ENCODE peak calls at places on chromosomes 6 and 20, in four cellular contexts. G, Z, L and T are unnamed samples.

GRCh38 chr6:18444176-18444575 is 57.0 kb downstream of the RNF144B start:
- DNase-seq in G (no peak), Z (no peak), L (no peak), T (no peak)

GRCh38 chr6:38080349-38080748 is 260.8 kb downstream of the ZFAND3 start:
- DNase-seq in G (no peak), Z (no peak), L (no peak), T (no peak)

GRCh38 chr6:3211681-3212080 is 15.8 kb downstream of the TUBB2B start:
- DNase-seq in G (no peak), Z (no peak), L (no peak), T (no peak)

GRCh38 chr6:149877678-149878077 is 13.5 kb upstream of the LRP11 start:
- DNase-seq in G (no peak), Z (no peak), L (no peak), T (no peak)

GRCh38 chr20:20969701-20970100 is 136.5 kb downstream of the LINC00237 start:
- DNase-seq in G (no peak), Z (no peak), L (no peak), T (no peak)

GRCh38 chr6:123211777-123212545 is 215.9 kb downstream of the CLVS2 start:
- DNase-seq in G (no peak), Z (no peak), L (no peak), T (no peak)

GRCh38 chr20:51208162-51208561 is 185.3 kb upstream of the KCNG1 start:
- DNase-seq in G (no peak), Z (no peak), L (no peak), T (no peak)

GRCh38 chr6:127967708-127968107 is 66.8 kb upstream of the THEMIS start:
- DNase-seq in G (no peak), Z (no peak), L (no peak), T (no peak)

GRCh38 chr6:52346503-52346902 is 15.4 kb upstream of the PAQR8 start:
- DNase-seq in G (no peak), Z (no peak), L (no peak), T (no peak)

GRCh38 chr20:17873410-17874270 is 95.0 kb downstream of the SNX5 start:
- DNase-seq in G (no peak), Z (peak), L (no peak), T (no peak)

GRCh38 chr20:1674361-1674760 is 16.8 kb upstream of the SIRPG start:
- DNase-seq in G (no peak), Z (no peak), L (no peak), T (no peak)

GRCh38 chr6:36125575-36125974 is 4.7 kb upstream of the MAPK13 start:
- DNase-seq in G (no peak), Z (no peak), L (no peak), T (no peak)

GRCh38 chr6:37399795-37400490 is 33.1 kb upstream of the CMTR1 start:
- DNase-seq in G (no peak), Z (no peak), L (no peak), T (no peak)

GRCh38 chr6:38843798-38844197 is 128.7 kb downstream of the DNAH8 start:
- DNase-seq in G (no peak), Z (no peak), L (no peak), T (no peak)

GRCh38 chr6:4660377-4661321 is 115.6 kb upstream of the CDYL start:
- DNase-seq in G (no peak), Z (no peak), L (no peak), T (no peak)

GRCh38 chr6:68876792-68877493 is 241.9 kb downstream of the ADGRB3 start:
- DNase-seq in G (no peak), Z (peak), L (no peak), T (no peak)
- TF ChIP-seq TAF1 in G (no peak), Z (no peak), L (no peak), T (no peak)

GRCh38 chr6:68740828-68741500 is 105.9 kb downstream of the ADGRB3 start:
- DNase-seq in G (no peak), Z (no peak), L (no peak), T (no peak)
- TF ChIP-seq POLR2A in G (no peak), Z (no peak), L (no peak), T (no peak)

GRCh38 chr20:58340151-58340550 is 30.6 kb downstream of the RAB22A start:
- DNase-seq in G (no peak), Z (no peak), L (no peak), T (no peak)

GRCh38 chr20:58342104-58342945 is 32.8 kb downstream of the RAB22A start:
- DNase-seq in G (no peak), Z (no peak), L (no peak), T (no peak)

GRCh38 chr20:58340853-58341252 is 31.3 kb downstream of the RAB22A start:
- DNase-seq in G (no peak), Z (no peak), L (no peak), T (no peak)

GRCh38 chr20:58349586-58349985 is 39.4 kb upstream of the VAPB start:
- DNase-seq in G (no peak), Z (no peak), L (no peak), T (no peak)

DNA sequence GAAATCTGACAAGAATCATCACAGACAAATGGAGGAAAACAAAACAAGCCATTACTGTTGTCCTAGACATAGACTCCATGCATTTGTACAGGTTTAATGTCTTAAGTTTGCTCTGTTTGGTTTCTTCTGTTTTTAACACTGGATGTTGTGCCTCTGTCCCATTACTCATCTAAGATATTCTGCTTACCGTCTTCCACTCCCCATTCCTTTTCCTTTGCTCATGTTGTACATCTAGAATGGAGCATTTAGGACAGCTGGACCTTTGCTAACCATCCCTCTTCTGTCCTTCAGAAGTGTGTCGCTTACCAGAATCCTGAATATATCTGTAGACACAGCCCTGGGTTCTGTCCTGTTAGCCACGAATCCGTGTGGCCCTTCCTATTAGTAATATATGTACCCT is 35.2 kb downstream of the RAB22A start:
- DNase-seq in G (no peak), Z (no peak), L (no peak), T (no peak)
- TF ChIP-seq POLR2AphosphoS5 in G (no peak), Z (no peak), L (no peak), T (no peak)

DNA sequence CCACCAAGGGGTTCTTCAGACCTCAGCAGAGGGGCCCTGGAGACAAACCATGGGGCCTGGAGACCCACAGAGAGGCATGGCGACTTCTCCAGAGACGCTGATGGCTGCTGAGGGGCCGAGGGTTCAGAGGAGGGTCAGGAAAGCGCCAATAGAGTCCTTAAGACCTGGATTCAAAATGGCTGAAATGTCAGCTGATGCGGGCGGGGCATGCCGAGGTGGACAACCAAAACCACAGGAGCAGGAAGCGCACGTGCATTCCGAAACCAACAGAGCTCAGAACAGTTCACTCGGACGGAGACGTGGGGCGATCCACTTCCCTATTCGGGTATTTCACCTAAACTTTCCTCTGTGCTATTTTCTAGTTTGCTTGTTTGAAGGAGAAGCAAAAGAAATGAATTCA is 99.9 kb upstream of the RIN2 start:
- DNase-seq in G (no peak), Z (no peak), L (no peak), T (peak)
- TF ChIP-seq TAF1 in G (no peak), Z (peak), L (no peak), T (no peak)

DNA sequence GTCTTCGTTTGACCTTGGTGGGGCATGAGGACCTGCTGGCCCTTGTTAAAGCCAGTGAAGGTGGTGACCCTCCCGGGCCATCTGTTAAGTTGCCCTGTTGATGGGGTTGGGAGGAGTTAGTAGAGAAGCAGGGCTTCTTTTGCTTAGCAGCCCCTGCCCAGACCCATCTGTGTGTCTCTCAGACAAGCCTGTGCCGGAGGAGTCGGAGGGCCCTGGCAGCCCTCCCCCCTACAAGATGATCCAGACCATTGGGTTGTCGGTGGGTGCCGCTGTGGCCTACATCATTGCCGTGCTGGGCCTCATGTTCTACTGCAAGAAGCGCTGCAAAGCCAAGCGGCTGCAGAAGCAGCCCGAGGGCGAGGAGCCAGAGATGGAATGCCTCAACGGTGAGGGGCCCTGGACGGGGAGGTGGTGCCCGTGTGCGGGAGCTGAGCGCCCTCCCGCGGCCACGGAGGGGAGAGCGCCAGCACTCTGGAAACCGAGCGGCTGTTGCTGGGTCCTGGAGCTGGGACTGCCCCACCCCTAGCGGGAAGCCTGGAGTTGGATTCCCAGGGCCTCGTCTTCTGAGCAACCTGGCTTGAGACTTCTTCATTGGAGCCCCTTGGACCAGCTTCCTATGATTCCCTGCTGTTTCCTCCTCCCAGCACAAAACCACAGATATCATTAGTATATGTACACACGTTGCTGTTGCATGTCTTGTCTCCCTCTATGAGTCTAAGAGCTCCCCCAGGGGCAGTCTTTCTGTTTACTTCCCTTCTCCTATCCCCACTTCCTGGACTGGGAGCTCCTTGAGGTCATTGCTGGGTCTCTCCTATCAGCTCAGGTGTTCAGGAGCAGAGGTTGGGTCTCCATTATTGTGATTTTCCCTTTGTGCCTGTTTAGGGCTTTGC is 27.6 kb upstream of the SRF start:
- DNase-seq in G (peak), Z (peak), L (peak), T (peak)
- TF ChIP-seq POLR2A in G (no peak), Z (no peak), L (no peak), T (no peak)

GRCh38 chr6:112649853-112650252 is 302.7 kb downstream of the RFPL4B start:
- DNase-seq in G (no peak), Z (no peak), L (no peak), T (no peak)
- TF ChIP-seq POLR2AphosphoS5 in G (no peak), Z (no peak), L (no peak), T (no peak)

GRCh38 chr6:22556298-22556697 is 13.1 kb upstream of the HDGFL1 start:
- DNase-seq in G (no peak), Z (no peak), L (no peak), T (no peak)

GRCh38 chr6:22557007-22557406 is 12.4 kb upstream of the HDGFL1 start:
- DNase-seq in G (no peak), Z (no peak), L (no peak), T (no peak)

DNA sequence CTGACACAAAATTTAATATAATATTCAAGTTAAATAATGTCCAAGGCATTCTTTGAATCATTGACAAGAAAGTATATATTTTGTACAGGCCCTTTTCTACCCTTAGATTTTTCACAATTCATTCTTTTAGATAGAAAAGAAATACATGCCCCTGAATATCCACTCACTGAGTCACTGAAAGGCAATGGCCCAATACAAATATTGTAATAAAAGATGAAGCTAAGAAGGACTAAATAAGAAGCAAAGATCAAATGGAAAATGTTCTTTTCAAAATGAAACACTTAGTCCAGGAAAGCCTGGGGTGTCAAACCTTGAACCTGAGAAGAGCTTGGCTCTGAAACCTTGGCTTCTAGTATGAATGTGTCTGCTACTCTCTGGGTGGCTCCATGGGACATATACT is 18.1 kb upstream of the HDGFL1 start:
- DNase-seq in G (no peak), Z (no peak), L (no peak), T (no peak)
- TF ChIP-seq TAF1 in G (no peak), Z (no peak), L (no peak), T (no peak)